ENCODE peak calls at places on chromosomes 12 and 14, in five cellular contexts. D is left cardiac atrium, K is NCI-H1092 treated with DMSO at 0.1 percent for 48 hours, V is occipital lobe, F is mesothelial cell of epicardium. S is an unnamed sample.

GRCh38 chr12:68530965-68531364 is 79.7 kb upstream of the RAP1B start:
- DNase-seq in D (peak; percentile 29), K (no peak), V (no peak), F (no peak), S (no peak)

GRCh38 chr14:105582639-105583038 is 56.3 kb downstream of the TMEM121 start:
- DNase-seq in D (no peak), K (no peak), V (no peak), F (no peak), S (no peak)

GRCh38 chr14:75826599-75826998 is 155.2 kb downstream of the TGFB3 start:
- DNase-seq in D (no peak), K (no peak), V (no peak), F (no peak), S (no peak)

GRCh38 chr12:90090929-90091651 is 382.5 kb upstream of the ATP2B1 start:
- DNase-seq in D (peak; percentile 56), K (no peak), V (no peak), F (no peak), S (no peak)

GRCh38 chr14:86540636-86541247 is 1010.8 kb downstream of the FLRT2 start:
- DNase-seq in D (no peak), K (no peak), V (no peak), F (no peak), S (no peak)

GRCh38 chr12:75977952-75978671 is 53.5 kb downstream of the PHLDA1 start:
- DNase-seq in D (peak; percentile 70), K (no peak), V (peak; percentile 19), F (no peak), S (peak; percentile 42)

GRCh38 chr14:30940886-30941285 is 66.5 kb downstream of the COCH start:
- DNase-seq in D (no peak), K (no peak), V (no peak), F (no peak), S (no peak)

GRCh38 chr14:59534361-59534987 is 42.1 kb downstream of the CCDC175 start:
- DNase-seq in D (no peak), K (no peak), V (no peak), F (no peak), S (no peak)

GRCh38 chr12:88658009-88658408 is 77.7 kb upstream of the KITLG start:
- DNase-seq in D (no peak), K (no peak), V (no peak), F (no peak), S (no peak)

S was measured in pancreas.